ENCODE peak calls at places on chromosomes 13 and 19, in seven cellular contexts. A is transverse colon, R is mucosa of descending colon, L is AG09309, E is fibroblast of mammary gland, G is left ventricle myocardium inferior, K is GM12865. U is an unnamed sample.

GRCh38 chr13:52450012-52450792 is at the start of gene VPS36:
- DNase-seq in A (peak; percentile 98), R (peak; percentile 98), L (peak; percentile 57), E (peak; percentile 91), G (peak; percentile 97), K (peak; percentile 97), U (peak; percentile 83)

GRCh38 chr13:48624858-48625257 is 28.9 kb upstream of the CYSLTR2 start:
- DNase-seq in A (no peak), R (no peak), L (no peak), E (peak; percentile 44), G (no peak), K (no peak), U (no peak)

GRCh38 chr19:5330307-5330720 is 10.3 kb downstream of the PTPRS start:
- DNase-seq in A (no peak), R (no peak), L (no peak), E (no peak), G (no peak), K (peak; percentile 65), U (no peak)

GRCh38 chr19:46731584-46731983 is 14.3 kb upstream of the FKRP start:
- DNase-seq in A (no peak), R (no peak), L (no peak), E (no peak), G (no peak), K (no peak), U (no peak)

GRCh38 chr13:42099962-42100675 is 51.7 kb downstream of the DGKH start:
- DNase-seq in A (no peak), R (no peak), L (no peak), E (no peak), G (no peak), K (no peak), U (no peak)

GRCh38 chr13:59531571-59532091 is 632.1 kb downstream of the DIAPH3 start:
- DNase-seq in A (peak; percentile 40), R (peak; percentile 37), L (peak; percentile 21), E (peak; percentile 45), G (peak; percentile 85), K (no peak), U (peak; percentile 74)

GRCh38 chr13:80297094-80297493 is 43.8 kb downstream of the SPRY2 start:
- DNase-seq in A (no peak), R (no peak), L (no peak), E (no peak), G (no peak), K (no peak), U (no peak)

GRCh38 chr13:24004971-24005370 is 107.7 kb upstream of the C1QTNF9B start:
- DNase-seq in A (no peak), R (no peak), L (no peak), E (no peak), G (no peak), K (no peak), U (no peak)

GRCh38 chr13:64248371-64249065 is 2832.9 kb upstream of the PCDH20 start:
- DNase-seq in A (no peak), R (no peak), L (peak; percentile 10), E (no peak), G (no peak), K (no peak), U (no peak)

GRCh38 chr13:99119686-99120085 is 81.0 kb upstream of the UBAC2 start:
- DNase-seq in A (no peak), R (no peak), L (no peak), E (no peak), G (no peak), K (peak; percentile 8), U (no peak)

GRCh38 chr13:65990684-65991083 is 1239.5 kb downstream of the PCDH9 start:
- DNase-seq in A (no peak), R (no peak), L (no peak), E (no peak), G (no peak), K (no peak), U (no peak)

GRCh38 chr13:100396771-100397170 is 191.8 kb downstream of the GGACT start:
- DNase-seq in A (no peak), R (no peak), L (no peak), E (no peak), G (no peak), K (no peak), U (no peak)
- TF ChIP-seq CTCF in A (no peak), R (no peak), L (no peak), E (no peak), G (no peak), K (no peak), U (no peak)

GRCh38 chr19:55098716-55099556 is 18.5 kb downstream of the PPP1R12C start:
- DNase-seq in A (no peak), R (no peak), L (no peak), E (no peak), G (no peak), K (no peak), U (no peak)
- TF ChIP-seq CTCF in A (no peak), R (no peak), L (no peak), E (no peak), G (peak; percentile 10), K (no peak), U (peak; percentile 3)

DNA sequence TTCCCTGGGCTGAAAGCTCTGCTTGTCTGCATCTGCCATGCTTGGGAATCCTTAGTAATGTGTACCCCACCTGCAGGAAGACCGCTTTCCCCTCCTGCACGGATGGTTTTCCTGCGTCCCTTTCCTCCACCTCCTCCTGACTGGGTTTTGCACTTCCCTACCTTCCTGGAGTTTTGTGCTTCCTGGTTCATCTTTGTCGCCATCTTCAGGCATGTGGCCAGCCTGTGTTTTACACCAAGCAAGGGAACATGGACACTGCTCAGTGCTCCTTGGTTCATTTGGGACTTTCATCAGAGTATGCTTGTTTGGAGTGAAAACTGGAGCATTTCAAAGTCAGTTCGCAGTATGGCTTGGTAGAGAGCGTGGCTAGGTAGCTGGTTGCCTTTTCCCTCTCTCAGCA is 30.7 kb downstream of the ERICH6B start:
- DNase-seq in A (no peak), R (no peak), L (no peak), E (peak; percentile 6), G (no peak), K (no peak), U (no peak)
- TF ChIP-seq CTCF in A (no peak), R (no peak), L (no peak), E (peak; percentile 18), G (no peak), K (no peak), U (peak; percentile 41)

GRCh38 chr19:42199440-42200115 is 17.9 kb downstream of the DEDD2 start:
- DNase-seq in A (peak; percentile 53), R (peak; percentile 64), L (no peak), E (no peak), G (peak; percentile 35), K (peak; percentile 89), U (no peak)
- TF ChIP-seq CTCF in A (no peak), R (no peak), L (no peak), E (no peak), G (no peak), K (peak; percentile 60), U (no peak)

GRCh38 chr19:54448774-54449700 is at the start of gene LENG8:
- DNase-seq in A (peak; percentile 98), R (peak; percentile 98), L (peak; percentile 94), E (peak; percentile 98), G (peak; percentile 98), K (peak; percentile 99), U (peak; percentile 95)

GRCh38 chr19:54452626-54453025 is 3.6 kb downstream of the LENG8 start:
- DNase-seq in A (no peak), R (peak; percentile 39), L (no peak), E (no peak), G (no peak), K (no peak), U (no peak)

GRCh38 chr19:54449701-54450069 is 686 bp downstream of the LENG8 start:
- DNase-seq in A (no peak), R (no peak), L (no peak), E (peak; percentile 31), G (no peak), K (no peak), U (no peak)

GRCh38 chr19:54451997-54452396 is 3.0 kb downstream of the LENG8 start:
- DNase-seq in A (no peak), R (peak; percentile 24), L (no peak), E (no peak), G (no peak), K (no peak), U (no peak)

DNA sequence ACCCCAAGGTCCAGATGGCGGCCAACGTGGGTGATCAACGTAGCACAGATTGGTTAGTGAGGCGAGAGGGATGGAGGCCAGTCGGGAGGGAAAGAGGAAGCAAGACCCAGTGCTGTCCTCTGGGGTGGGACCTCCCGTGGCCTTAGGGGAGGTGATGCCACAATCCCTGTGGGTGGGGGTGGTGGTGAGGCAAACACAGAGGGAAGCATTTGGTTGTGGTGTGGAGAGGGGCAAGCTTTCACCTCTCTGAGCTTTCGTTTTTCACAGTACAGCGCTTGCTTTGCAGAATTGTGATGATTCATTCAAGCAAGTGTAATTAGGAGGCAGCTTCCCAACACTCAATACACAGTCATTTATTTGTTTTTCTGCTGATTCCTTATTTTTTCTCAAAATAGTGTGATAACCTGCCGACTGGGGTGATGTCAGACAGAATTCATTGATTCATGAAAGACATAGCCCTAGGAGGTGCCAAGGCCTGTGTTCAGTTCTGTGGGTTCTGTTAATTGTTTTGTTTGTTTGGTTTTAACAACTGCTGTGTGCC is 2.4 kb downstream of the LENG8 start:
- DNase-seq in A (no peak), R (peak; percentile 26), L (no peak), E (peak; percentile 54), G (no peak), K (no peak), U (no peak)
- TF ChIP-seq CTCF in A (no peak), R (no peak), L (no peak), E (no peak), G (no peak), K (no peak), U (no peak)

GRCh38 chr19:11659612-11660011 is 62.3 kb downstream of the ZNF627 start:
- DNase-seq in A (no peak), R (no peak), L (no peak), E (peak; percentile 10), G (no peak), K (no peak), U (no peak)
- TF ChIP-seq CTCF in A (peak; percentile 23), R (no peak), L (peak; percentile 40), E (peak; percentile 11), G (peak; percentile 42), K (no peak), U (peak; percentile 36)

GRCh38 chr19:9916719-9917118 is 19.6 kb downstream of the OLFM2 start:
- DNase-seq in A (no peak), R (no peak), L (no peak), E (no peak), G (no peak), K (no peak), U (no peak)
- TF ChIP-seq CTCF in A (no peak), R (no peak), L (no peak), E (no peak), G (no peak), K (no peak), U (no peak)

GRCh38 chr19:18408053-18408476 is 10.6 kb upstream of the LRRC25 start:
- DNase-seq in A (peak; percentile 72), R (peak; percentile 83), L (no peak), E (no peak), G (no peak), K (peak; percentile 90), U (no peak)
- TF ChIP-seq CTCF in A (peak; percentile 62), R (peak; percentile 34), L (peak; percentile 52), E (peak; percentile 43), G (peak; percentile 55), K (peak; percentile 62), U (peak; percentile 44)

DNA sequence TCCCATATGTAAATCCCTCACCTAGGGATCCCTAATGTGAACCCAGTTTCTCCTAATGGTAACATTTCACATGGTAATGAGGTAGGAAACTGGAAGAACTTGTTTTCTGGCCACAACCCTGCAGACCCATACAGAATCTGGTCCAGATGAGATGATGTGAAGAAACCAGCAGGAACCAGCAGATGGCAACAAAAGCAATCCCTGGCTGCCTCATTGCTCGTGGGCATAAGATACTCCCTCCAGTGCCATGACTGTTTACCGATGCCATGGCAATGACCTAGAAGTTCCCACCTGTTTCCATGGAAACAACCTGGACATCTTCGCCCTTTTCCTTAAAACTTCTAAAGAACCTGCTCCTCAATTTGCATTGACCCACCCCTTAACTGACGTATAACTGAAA is 1.4 kb upstream of the CD209 start:
- DNase-seq in A (no peak), R (no peak), L (no peak), E (peak; percentile 13), G (no peak), K (peak; percentile 59), U (no peak)
- TF ChIP-seq CTCF in A (no peak), R (no peak), L (peak; percentile 21), E (no peak), G (no peak), K (peak; percentile 22), U (peak; percentile 12)

U was measured in AG04450.